ENCODE peak calls at places on chromosome 15, in ten cellular contexts. K is H7; G is NCI-H524; A is mesendoderm; W is heart left ventricle; E is HS-27A; Y is activated naive CD8-positive, alpha-beta T cell treated with anti-CD3 and anti-CD28 coated beads for 36 hours; O is HCEC 1CT; T is astrocyte; P is posterior cingulate gyrus. M is an unnamed sample.

GRCh38 chr15:82847703-82848102 is 38.3 kb downstream of the WHAMM start:
- DNase-seq in K (no peak), G (no peak), A (no peak), W (no peak), E (no peak), Y (no peak), O (no peak), T (no peak), P (no peak), M (no peak)

GRCh38 chr15:84953136-84953535 is 28.5 kb upstream of the PDE8A start:
- DNase-seq in K (no peak), G (peak; percentile 26), A (no peak), W (no peak), E (no peak), Y (no peak), O (peak; percentile 55), T (peak; percentile 37), P (no peak), M (no peak)

GRCh38 chr15:90930861-90931629 is 1.3 kb downstream of the HDDC3 start:
- DNase-seq in K (no peak), G (peak; percentile 93), A (no peak), W (no peak), E (no peak), Y (no peak), O (no peak), T (no peak), P (no peak), M (no peak)

GRCh38 chr15:48940508-48940907 is 23.2 kb downstream of the SHC4 start:
- DNase-seq in K (no peak), G (no peak), A (no peak), W (no peak), E (peak; percentile 91), Y (no peak), O (peak; percentile 99), T (peak; percentile 100), P (no peak), M (no peak)

GRCh38 chr15:73865904-73866303 is 7.5 kb upstream of the TBC1D21 start:
- DNase-seq in K (no peak), G (no peak), A (no peak), W (no peak), E (no peak), Y (no peak), O (no peak), T (no peak), P (no peak), M (no peak)

GRCh38 chr15:33724321-33725036 is 243.8 kb upstream of the CHRM5 start:
- DNase-seq in K (no peak), G (no peak), A (peak; percentile 74), W (no peak), E (no peak), Y (no peak), O (no peak), T (no peak), P (no peak), M (no peak)

GRCh38 chr15:41897327-41897726 is 3.5 kb upstream of the SPTBN5 start:
- DNase-seq in K (peak; percentile 60), G (no peak), A (no peak), W (no peak), E (no peak), Y (no peak), O (no peak), T (no peak), P (no peak), M (no peak)

GRCh38 chr15:76978522-76979330 is 16.2 kb upstream of the PSTPIP1 start:
- DNase-seq in K (no peak), G (no peak), A (no peak), W (no peak), E (no peak), Y (no peak), O (no peak), T (no peak), P (no peak), M (no peak)

GRCh38 chr15:100726426-100727190 is 124.2 kb downstream of the ASB7 start:
- DNase-seq in K (peak; percentile 27), G (no peak), A (no peak), W (no peak), E (peak; percentile 66), Y (no peak), O (peak; percentile 13), T (peak; percentile 90), P (no peak), M (no peak)

GRCh38 chr15:58908550-58909309 is 24.7 kb downstream of the SLTM start:
- DNase-seq in K (no peak), G (no peak), A (no peak), W (no peak), E (no peak), Y (no peak), O (no peak), T (no peak), P (no peak), M (no peak)

M was measured in upper lobe of right lung.